ENCODE peak calls at places on chromosomes 11 and 22, in five cellular contexts. W is GM23338, V is adrenal gland, X is tibial nerve, U is GM12865. F is an unnamed sample.

GRCh38 chr11:12017865-12018453 is 9.5 kb upstream of the DKK3 start:
- DNase-seq in V (no peak), X (no peak), U (no peak), W (no peak), F (no peak)

GRCh38 chr11:127873478-127873877 is 713.9 kb downstream of the ETS1 start:
- DNase-seq in W (no peak), X (no peak), U (no peak), V (no peak), F (no peak)

GRCh38 chr11:33068611-33069340 is 29.4 kb downstream of the TCP11L1 start:
- DNase-seq in X (no peak), W (peak), U (no peak), V (no peak), F (no peak)

GRCh38 chr22:23722724-23723123 is 28.2 kb downstream of the ZNF70 start:
- DNase-seq in V (no peak), X (no peak), W (no peak), U (no peak), F (no peak)

GRCh38 chr11:24091594-24091993 is 405.3 kb upstream of the LUZP2 start:
- DNase-seq in V (no peak), W (no peak), X (no peak), U (no peak), F (no peak)

GRCh38 chr22:17284917-17285316 is 65.7 kb upstream of the ADA2 start:
- DNase-seq in V (no peak), X (no peak), W (no peak), U (no peak), F (no peak)

GRCh38 chr11:33157103-33158027 is 3.9 kb downstream of the CSTF3 start:
- DNase-seq in V (no peak), X (no peak), U (no peak), W (no peak), F (no peak)

GRCh38 chr22:23178512-23179254 is 1.6 kb upstream of the BCR start:
- DNase-seq in X (peak), W (peak), V (peak), U (peak), F (no peak)

GRCh38 chr11:121318848-121319834 is 26.6 kb downstream of the SC5D start:
- DNase-seq in V (no peak), U (peak), X (peak), W (peak), F (peak)

DNA sequence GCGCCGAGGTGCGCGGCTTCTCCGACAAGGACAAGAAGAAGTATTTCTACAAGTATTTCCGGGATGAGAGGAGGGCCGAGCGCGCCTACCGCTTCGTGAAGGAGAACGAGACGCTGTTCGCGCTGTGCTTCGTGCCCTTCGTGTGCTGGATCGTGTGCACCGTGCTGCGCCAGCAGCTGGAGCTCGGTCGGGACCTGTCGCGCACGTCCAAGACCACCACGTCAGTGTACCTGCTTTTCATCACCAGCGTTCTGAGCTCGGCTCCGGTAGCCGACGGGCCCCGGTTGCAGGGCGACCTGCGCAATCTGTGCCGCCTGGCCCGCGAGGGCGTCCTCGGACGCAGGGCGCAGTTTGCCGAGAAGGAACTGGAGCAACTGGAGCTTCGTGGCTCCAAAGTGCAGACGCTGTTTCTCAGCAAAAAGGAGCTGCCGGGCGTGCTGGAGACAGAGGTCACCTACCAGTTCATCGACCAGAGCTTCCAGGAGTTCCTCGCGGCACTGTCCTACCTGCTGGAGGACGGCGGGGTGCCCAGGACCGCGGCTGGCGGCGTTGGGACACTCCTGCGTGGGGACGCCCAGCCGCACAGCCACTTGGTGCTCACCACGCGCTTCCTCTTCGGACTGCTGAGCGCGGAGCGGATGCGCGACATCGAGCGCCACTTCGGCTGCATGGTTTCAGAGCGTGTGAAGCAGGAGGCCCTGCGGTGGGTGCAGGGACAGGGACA is 2.7 kb downstream of the NLRP6 start:
- DNase-seq in V (peak), X (no peak), W (peak), U (no peak), F (no peak)
- H3K4me3 ChIP-seq in V (no peak), X (peak), W (peak), U (no peak), F (no peak)

GRCh38 chr11:1085440-1086170 is 10.9 kb downstream of the MUC2 start:
- DNase-seq in X (no peak), V (no peak), W (no peak), U (no peak), F (no peak)
- TF ChIP-seq CTCF in X (no peak), V (no peak), W (no peak), U (no peak), F (no peak)

DNA sequence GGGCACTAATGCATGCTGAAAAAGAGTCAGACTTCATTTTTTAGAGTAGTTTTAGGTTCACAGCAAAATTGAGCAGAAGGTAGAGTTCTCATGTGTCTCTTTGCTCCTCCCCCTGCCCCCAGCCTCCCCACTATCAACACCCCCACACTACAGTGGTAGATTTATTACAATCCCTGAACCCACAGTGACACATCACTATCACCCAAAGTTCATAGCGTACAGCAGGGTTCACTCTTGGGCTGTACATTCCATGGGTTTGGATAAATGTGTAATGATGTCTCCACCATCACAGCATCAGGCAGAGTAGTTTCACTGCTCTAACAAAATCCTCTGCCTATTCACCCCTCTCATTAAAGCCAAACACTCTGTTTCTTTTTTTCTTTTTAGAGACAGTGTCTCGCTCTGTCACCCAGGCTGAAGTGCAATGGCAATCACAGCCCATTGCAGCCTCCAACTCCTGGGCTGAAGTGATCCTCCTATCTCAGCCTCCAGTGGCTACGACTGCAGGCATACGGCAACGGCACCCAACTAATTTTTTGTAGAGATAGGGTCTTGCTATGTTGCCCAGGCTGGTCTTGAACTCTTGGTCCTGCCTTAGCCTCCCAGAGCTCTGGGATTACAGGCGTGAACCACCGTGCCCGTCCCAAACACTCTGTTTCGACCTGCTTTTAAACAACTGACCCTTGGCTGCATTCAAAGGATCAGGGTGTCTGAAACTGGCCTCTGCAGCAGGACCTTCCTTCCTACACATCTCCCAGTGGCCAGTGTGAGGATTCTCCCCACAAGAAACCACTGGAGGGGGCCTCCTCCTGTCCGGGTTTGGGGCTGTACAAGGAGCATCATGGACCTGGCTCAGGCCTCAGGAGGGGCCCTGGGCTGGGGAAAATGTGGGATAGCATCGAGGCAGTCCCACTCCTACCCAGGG is 4.2 kb downstream of the BEST1 start:
- DNase-seq in X (no peak), U (no peak), W (no peak), V (no peak), F (no peak)
- H3K4me3 ChIP-seq in X (peak), U (no peak), W (peak), V (no peak), F (no peak)

GRCh38 chr11:70669871-70670683 is 271.7 kb downstream of the CTTN start:
- DNase-seq in X (no peak), V (no peak), W (no peak), U (no peak), F (no peak)
- TF ChIP-seq CTCF in X (no peak), V (no peak), W (no peak), U (no peak), F (no peak)

GRCh38 chr11:114298701-114299090 is 2.5 kb downstream of the NNMT start:
- DNase-seq in W (no peak), V (no peak), U (no peak), X (no peak), F (no peak)

GRCh38 chr11:114297806-114298700 is 1.9 kb downstream of the NNMT start:
- DNase-seq in W (no peak), X (no peak), U (no peak), V (no peak), F (no peak)

GRCh38 chr11:114295676-114296081 is 520 bp upstream of the NNMT start:
- DNase-seq in X (no peak), V (no peak), W (no peak), U (no peak), F (no peak)

GRCh38 chr11:114296190-114296978 is at the start of gene NNMT:
- DNase-seq in U (no peak), V (peak), X (peak), W (no peak), F (peak)

GRCh38 chr11:114296979-114297372 is 777 bp downstream of the NNMT start:
- DNase-seq in U (no peak), X (no peak), V (no peak), W (no peak), F (no peak)
- H3K4me3 ChIP-seq in U (no peak), X (peak), V (no peak), W (no peak), F (peak)

GRCh38 chr11:123707606-123708205 is 33.8 kb downstream of the ZNF202 start:
- DNase-seq in X (peak), U (peak), V (peak), W (peak), F (peak)
- TF ChIP-seq CTCF in X (peak), U (peak), V (peak), W (peak), F (peak)

DNA sequence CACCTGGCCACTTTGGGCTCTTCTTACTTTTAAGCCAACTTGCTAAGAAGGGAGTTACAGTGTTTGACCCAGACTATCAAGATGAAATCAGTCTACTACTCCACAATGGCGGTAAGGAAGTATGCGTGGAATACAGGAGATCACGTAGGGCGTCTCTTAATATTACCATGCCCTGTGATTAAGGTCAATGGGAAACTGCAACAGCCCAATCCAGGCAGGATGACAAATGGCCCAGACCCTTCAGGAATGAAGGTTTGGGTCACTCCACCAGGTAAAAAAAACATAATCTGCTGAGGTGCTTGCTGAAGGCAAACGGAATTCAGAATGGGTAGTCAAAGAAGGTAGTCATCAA is 1.0 kb upstream of the YPEL4 start:
- DNase-seq in U (no peak), W (no peak), X (no peak), V (no peak), F (no peak)
- H3K4me3 ChIP-seq in U (no peak), W (peak), X (no peak), V (no peak), F (no peak)

DNA sequence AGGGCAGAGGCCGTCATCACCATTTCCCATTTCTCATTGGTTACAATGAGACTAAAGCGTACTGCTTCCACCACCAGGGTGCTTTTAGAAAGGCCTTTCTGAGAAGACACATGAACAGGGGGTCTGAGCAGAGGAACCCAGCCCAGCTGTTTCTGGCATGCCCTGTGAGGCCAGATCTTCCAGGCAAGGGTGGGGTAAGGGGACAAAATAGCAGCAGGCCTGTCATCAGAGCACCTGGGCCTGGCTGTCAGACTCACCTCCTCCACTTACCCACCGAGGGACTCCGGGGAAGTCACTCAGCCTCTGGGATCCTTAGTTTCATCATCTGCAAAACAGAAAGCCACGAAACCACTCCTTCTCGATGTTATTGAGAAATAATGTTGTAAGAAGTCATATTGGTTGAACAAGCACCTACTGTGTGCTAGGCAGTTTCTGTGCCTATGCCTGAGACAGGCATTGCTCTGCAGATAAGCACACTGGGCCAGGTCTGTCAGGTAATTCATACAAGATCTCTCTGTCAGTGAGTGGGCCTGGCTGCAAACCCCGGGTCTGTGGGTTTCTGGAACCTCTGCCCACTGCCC is 8.8 kb upstream of the WNT11 start:
- DNase-seq in U (no peak), V (no peak), X (no peak), W (no peak), F (no peak)
- TF ChIP-seq CTCF in U (no peak), V (no peak), X (no peak), W (no peak), F (no peak)

DNA sequence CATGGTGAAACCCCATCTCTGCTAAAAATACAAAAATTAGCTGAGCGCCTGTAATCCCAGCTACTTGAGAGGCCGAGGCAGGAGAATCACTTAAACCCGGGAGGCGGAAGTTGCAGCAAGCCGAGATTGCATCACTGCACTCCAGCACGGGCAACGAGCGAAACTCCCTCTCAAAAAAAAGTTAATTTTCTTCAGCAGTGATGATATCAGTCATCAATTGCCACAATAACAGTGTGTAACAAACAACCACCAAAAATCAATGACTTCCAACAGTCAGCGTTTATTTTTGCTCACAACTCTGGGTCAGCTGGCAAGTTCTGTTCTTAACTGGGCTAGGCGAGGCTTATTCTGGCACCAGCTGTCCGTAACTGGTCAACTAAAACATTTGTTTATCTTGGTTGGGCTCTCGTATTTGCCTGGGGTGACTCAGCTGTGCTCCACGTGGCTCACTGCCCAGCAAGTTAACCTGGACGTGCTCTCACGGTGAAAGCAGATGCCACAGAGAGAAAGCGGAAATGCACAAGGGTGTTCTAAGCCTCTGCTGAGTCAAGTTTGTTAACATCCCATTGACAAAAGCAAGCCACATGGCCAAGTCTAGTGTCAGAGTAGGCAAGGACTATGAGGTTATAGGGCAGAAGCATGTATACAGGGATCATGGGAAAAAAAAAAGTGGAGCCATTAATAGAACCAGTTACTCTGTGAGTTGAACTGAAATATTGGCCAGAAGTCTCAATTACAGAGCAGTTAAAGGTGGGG is 52.1 kb downstream of the LHFPL7 start:
- DNase-seq in V (peak), W (peak), X (peak), U (peak), F (peak)
- H3K4me3 ChIP-seq in V (no peak), W (no peak), X (no peak), U (no peak), F (no peak)

GRCh38 chr11:35507688-35508087 is 17.7 kb downstream of the PAMR1 start:
- DNase-seq in W (no peak), U (no peak), X (no peak), V (no peak), F (no peak)
- TF ChIP-seq CTCF in W (peak), U (no peak), X (no peak), V (no peak), F (no peak)